ENCODE peak calls at places on chromosomes 16 and 17, in eight cellular contexts. D is thoracic aorta; P is ovary; V is CD8-positive, alpha-beta memory T cell; F is uterus; A is lower lobe of right lung; W is adipocyte; K is mesenchymal stem cell. Q is an unnamed sample.

GRCh38 chr17:66507103-66507923 is 204.9 kb downstream of the PRKCA start:
- DNase-seq in D (peak; percentile 6), P (peak; percentile 41), V (no peak), F (peak; percentile 40), A (no peak), W (peak; percentile 83), K (peak; percentile 72), Q (peak; percentile 66)

GRCh38 chr17:3887811-3888210 is 5.0 kb downstream of the CAMKK1 start:
- DNase-seq in D (no peak), P (no peak), V (no peak), F (no peak), A (no peak), W (peak; percentile 3), K (peak; percentile 21), Q (no peak)

GRCh38 chr16:57096192-57096591 is 3.8 kb downstream of the CPNE2 start:
- DNase-seq in D (no peak), P (no peak), V (no peak), F (no peak), A (no peak), W (no peak), K (no peak), Q (no peak)

GRCh38 chr17:199806-200603 is 18.6 kb upstream of the DOC2B start:
- DNase-seq in D (no peak), P (peak; percentile 58), V (no peak), F (no peak), A (peak; percentile 30), W (no peak), K (no peak), Q (peak; percentile 62)

GRCh38 chr17:29369831-29370735 is 20.1 kb upstream of the TAOK1 start:
- DNase-seq in D (no peak), P (peak; percentile 60), V (peak; percentile 56), F (peak; percentile 50), A (no peak), W (peak; percentile 94), K (peak; percentile 90), Q (peak; percentile 73)

GRCh38 chr16:55403464-55403863 is 75.5 kb upstream of the MMP2 start:
- DNase-seq in D (no peak), P (no peak), V (no peak), F (no peak), A (no peak), W (no peak), K (no peak), Q (no peak)

GRCh38 chr16:86029131-86029741 is 130.3 kb downstream of the IRF8 start:
- DNase-seq in D (no peak), P (no peak), V (no peak), F (no peak), A (no peak), W (peak; percentile 36), K (peak; percentile 90), Q (no peak)

GRCh38 chr16:66660422-66661209 is 35.9 kb downstream of the CMTM4 start:
- DNase-seq in D (peak; percentile 28), P (peak; percentile 68), V (no peak), F (peak; percentile 69), A (peak; percentile 66), W (peak; percentile 91), K (peak; percentile 93), Q (peak; percentile 69)

GRCh38 chr17:3681565-3681964 is 13.0 kb downstream of the EMC6 start:
- DNase-seq in D (no peak), P (no peak), V (no peak), F (no peak), A (no peak), W (no peak), K (no peak), Q (no peak)

GRCh38 chr17:68511254-68511670 is 968 bp upstream of the PRKAR1A start:
- DNase-seq in D (no peak), P (no peak), V (no peak), F (no peak), A (no peak), W (no peak), K (peak; percentile 61), Q (peak; percentile 73)

GRCh38 chr16:6335072-6335471 is 997.6 kb upstream of the RBFOX1 start:
- DNase-seq in D (no peak), P (no peak), V (no peak), F (no peak), A (no peak), W (peak; percentile 1), K (no peak), Q (no peak)

GRCh38 chr17:77957215-77957868 is 1.2 kb upstream of the TNRC6C start:
- DNase-seq in D (no peak), P (no peak), V (no peak), F (no peak), A (no peak), W (peak; percentile 43), K (peak; percentile 53), Q (no peak)

DNA sequence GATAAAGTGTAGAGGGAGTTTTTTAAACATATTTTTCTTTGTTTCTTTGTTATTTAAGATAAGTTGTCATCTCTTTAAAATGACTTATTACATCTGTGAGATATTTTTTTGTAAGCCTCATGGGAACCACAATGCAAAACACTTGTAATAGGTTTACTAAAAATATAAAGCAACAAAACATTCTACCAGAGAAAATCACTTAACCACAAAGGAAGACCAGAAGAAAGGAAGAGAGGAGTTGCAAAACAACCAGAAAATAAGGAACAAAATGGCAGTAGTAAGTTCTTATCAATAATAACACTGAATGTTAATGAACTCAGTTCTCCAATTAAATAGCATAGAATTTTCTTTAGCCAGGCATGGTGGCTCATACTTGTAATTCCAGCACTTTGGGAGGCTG is 22.9 kb downstream of the DHRS7B start:
- DNase-seq in D (no peak), P (no peak), V (no peak), F (no peak), A (no peak), W (no peak), K (no peak), Q (no peak)
- H3K9me3 ChIP-seq in D (peaks cover 4% of the 10 kb centered on the region), P (no peaks in the 10 kb centered on the region), V (no peaks in the 10 kb centered on the region), F (no peaks in the 10 kb centered on the region), A (no peaks in the 10 kb centered on the region), W (no peaks in the 10 kb centered on the region), K (no peaks in the 10 kb centered on the region), Q (no peaks in the 10 kb centered on the region)

GRCh38 chr17:52995127-52995526 is 827.6 kb upstream of the KIF2B start:
- DNase-seq in D (no peak), P (no peak), V (no peak), F (no peak), A (no peak), W (no peak), K (no peak), Q (no peak)
- H3K9me3 ChIP-seq in D (no peaks in the 10 kb centered on the region), P (no peaks in the 10 kb centered on the region), V (no peaks in the 10 kb centered on the region), F (no peaks in the 10 kb centered on the region), A (no peaks in the 10 kb centered on the region), W (peaks cover 4% of the 10 kb centered on the region), K (peaks cover 18% of the 10 kb centered on the region), Q (no peaks in the 10 kb centered on the region)

DNA sequence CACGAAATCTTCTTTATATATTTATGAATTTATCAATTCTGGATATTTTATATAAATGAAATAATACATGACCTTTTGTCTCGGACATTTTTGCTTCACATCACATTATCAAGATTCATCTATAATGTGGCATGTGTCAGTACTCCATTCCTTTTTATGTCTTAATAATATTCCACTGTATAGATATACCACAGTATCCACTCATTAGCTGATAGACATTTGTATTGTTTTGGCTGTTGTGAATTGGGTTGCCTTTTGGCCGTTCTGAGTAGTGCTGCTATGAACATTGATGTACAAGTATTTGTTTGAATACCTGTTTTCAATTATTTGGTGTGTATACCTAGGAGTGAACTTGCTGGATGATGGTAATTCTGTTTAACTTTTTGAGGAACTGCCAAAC is 323.8 kb upstream of the CA10 start:
- DNase-seq in D (no peak), P (no peak), V (no peak), F (no peak), A (no peak), W (no peak), K (no peak), Q (no peak)
- H3K9me3 ChIP-seq in D (no peaks in the 10 kb centered on the region), P (no peaks in the 10 kb centered on the region), V (no peaks in the 10 kb centered on the region), F (no peaks in the 10 kb centered on the region), A (no peaks in the 10 kb centered on the region), W (no peaks in the 10 kb centered on the region), K (peaks cover 6% of the 10 kb centered on the region), Q (no peaks in the 10 kb centered on the region)

GRCh38 chr16:77387075-77387474 is 47.8 kb downstream of the ADAMTS18 start:
- DNase-seq in D (no peak), P (no peak), V (no peak), F (no peak), A (no peak), W (no peak), K (no peak), Q (no peak)
- H3K9me3 ChIP-seq in D (no peaks in the 10 kb centered on the region), P (no peaks in the 10 kb centered on the region), V (no peaks in the 10 kb centered on the region), F (no peaks in the 10 kb centered on the region), A (no peaks in the 10 kb centered on the region), W (no peaks in the 10 kb centered on the region), K (no peaks in the 10 kb centered on the region), Q (no peaks in the 10 kb centered on the region)

GRCh38 chr17:82948081-82948511 is 108.3 kb upstream of the ZNF750 start:
- DNase-seq in D (no peak), P (peak; percentile 24), V (no peak), F (peak; percentile 7), A (peak; percentile 37), W (no peak), K (no peak), Q (no peak)
- H3K9me3 ChIP-seq in D (peaks cover 30% of the 10 kb centered on the region), P (peaks cover 20% of the 10 kb centered on the region), V (peaks cover 13% of the 10 kb centered on the region), F (no peaks in the 10 kb centered on the region), A (peaks cover 27% of the 10 kb centered on the region), W (peaks cover 26% of the 10 kb centered on the region), K (peaks cover 76% of the 10 kb centered on the region), Q (no peaks in the 10 kb centered on the region)

Q was measured in adrenal gland.